ENCODE peak calls at places on chromosomes 7 and 10, in six cellular contexts. R is upper lobe of right lung, Y is fibroblast of lung, F is progenitor cell of endocrine pancreas, G is endothelial cell, V is suprapubic skin. U is an unnamed sample.

GRCh38 chr10:2049560-2049959 is 312.2 kb upstream of the ADARB2 start:
- DNase-seq in R (no peak), Y (no peak), F (no peak), G (no peak), V (no peak), U (no peak)

GRCh38 chr7:90621130-90621891 is 25.2 kb downstream of the CDK14 start:
- DNase-seq in R (no peak), Y (no peak), F (no peak), G (no peak), V (no peak), U (no peak)

GRCh38 chr10:93816123-93816747 is 58.5 kb downstream of the LGI1 start:
- DNase-seq in R (peak), Y (peak), F (peak), G (peak), V (peak), U (peak)

GRCh38 chr10:110224992-110225391 is 17.6 kb downstream of the MXI1 start:
- DNase-seq in R (no peak), Y (no peak), F (no peak), G (no peak), V (no peak), U (no peak)

GRCh38 chr7:74501298-74501697 is 47.6 kb downstream of the GTF2IRD1 start:
- DNase-seq in R (peak), Y (no peak), F (no peak), G (no peak), V (no peak), U (no peak)

GRCh38 chr7:33157311-33157710 is 27.9 kb downstream of the BBS9 start:
- DNase-seq in R (no peak), Y (peak), F (no peak), G (no peak), V (no peak), U (no peak)

GRCh38 chr10:129861776-129862530 is 102.1 kb downstream of the EBF3 start:
- DNase-seq in R (no peak), Y (no peak), F (no peak), G (no peak), V (no peak), U (no peak)

GRCh38 chr10:58894929-58895328 is 281.5 kb upstream of the PHYHIPL start:
- DNase-seq in R (no peak), Y (no peak), F (no peak), G (no peak), V (no peak), U (no peak)

GRCh38 chr10:26367771-26368170 is 70.4 kb upstream of the APBB1IP start:
- DNase-seq in R (peak), Y (no peak), F (peak), G (peak), V (no peak), U (no peak)

GRCh38 chr7:54581511-54581910 is 39.3 kb downstream of the VSTM2A start:
- DNase-seq in R (no peak), Y (no peak), F (no peak), G (no peak), V (no peak), U (no peak)

GRCh38 chr7:15862781-15863165 is 176.3 kb upstream of the MEOX2 start:
- DNase-seq in R (no peak), Y (peak), F (no peak), G (no peak), V (no peak), U (no peak)

GRCh38 chr7:41699532-41699931 is 3.4 kb downstream of the INHBA start:
- DNase-seq in R (no peak), Y (no peak), F (no peak), G (no peak), V (no peak), U (peak)

GRCh38 chr7:65269150-65269856 is 104.4 kb upstream of the ZNF92 start:
- DNase-seq in R (peak), Y (peak), F (peak), G (peak), V (no peak), U (peak)

GRCh38 chr7:137342751-137343482 is 616 bp downstream of the PTN start:
- DNase-seq in R (no peak), Y (no peak), F (no peak), G (peak), V (no peak), U (no peak)

GRCh38 chr10:49271346-49271745 is 27.6 kb upstream of the C10orf71 start:
- DNase-seq in R (no peak), Y (no peak), F (no peak), G (no peak), V (no peak), U (no peak)

GRCh38 chr7:94295805-94296204 is 98.9 kb upstream of the COL1A2 start:
- DNase-seq in R (no peak), Y (peak), F (no peak), G (no peak), V (no peak), U (no peak)

GRCh38 chr10:99232357-99232999 is 3.2 kb downstream of the HPSE2 start:
- DNase-seq in R (no peak), Y (peak), F (no peak), G (peak), V (no peak), U (peak)

GRCh38 chr10:79244841-79245504 is 102.3 kb upstream of the PPIF start:
- DNase-seq in R (no peak), Y (no peak), F (no peak), G (no peak), V (no peak), U (no peak)

GRCh38 chr7:83410989-83411591 is 237.8 kb downstream of the SEMA3E start:
- DNase-seq in R (no peak), Y (peak), F (no peak), G (no peak), V (no peak), U (no peak)
- TF ChIP-seq CTCF in R (peak), Y (peak), F (peak), G (peak), V (peak), U (peak)

GRCh38 chr10:6516277-6516676 is 63.8 kb downstream of the PRKCQ start:
- DNase-seq in R (no peak), Y (no peak), F (no peak), G (no peak), V (no peak), U (no peak)
- TF ChIP-seq CTCF in R (no peak), Y (no peak), F (peak), G (no peak), V (no peak), U (no peak)

DNA sequence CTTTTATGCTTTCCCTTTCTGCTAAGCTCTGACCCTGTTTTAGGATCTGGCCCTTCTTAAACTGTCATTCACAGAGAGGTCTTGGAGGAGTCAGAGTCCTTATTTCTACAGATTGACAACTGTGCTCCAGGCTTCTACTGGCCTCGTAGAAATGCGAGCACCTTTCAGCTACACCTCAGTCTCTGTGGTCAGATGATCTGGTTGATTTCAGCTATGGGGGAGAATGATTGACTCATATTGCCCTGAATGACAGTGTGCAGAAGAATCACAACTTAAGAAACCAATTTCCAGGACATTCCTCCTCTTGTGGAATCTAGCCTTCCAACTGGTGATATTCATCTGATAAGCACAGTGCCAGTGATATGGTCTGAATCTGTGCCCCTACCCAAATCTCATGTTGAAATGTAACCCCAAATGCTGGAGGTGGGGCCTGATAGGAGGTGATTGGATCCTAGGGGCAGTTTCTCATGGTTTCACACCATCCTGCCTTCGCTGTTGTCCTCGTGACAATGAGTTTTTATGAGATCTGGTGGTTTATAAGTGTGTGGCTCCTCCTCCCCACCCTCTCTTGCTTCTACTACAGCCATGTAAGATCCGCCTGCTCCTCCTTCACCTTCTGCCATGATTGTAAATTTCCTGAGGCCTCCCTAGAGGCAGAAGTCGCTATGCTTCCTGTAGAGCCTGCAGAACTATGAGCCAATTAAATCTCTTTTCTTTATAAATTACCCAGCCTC is 14.0 kb upstream of the CYP3A7 start:
- DNase-seq in R (no peak), Y (no peak), F (no peak), G (no peak), V (no peak), U (no peak)
- TF ChIP-seq CTCF in R (no peak), Y (no peak), F (no peak), G (no peak), V (no peak), U (no peak)

DNA sequence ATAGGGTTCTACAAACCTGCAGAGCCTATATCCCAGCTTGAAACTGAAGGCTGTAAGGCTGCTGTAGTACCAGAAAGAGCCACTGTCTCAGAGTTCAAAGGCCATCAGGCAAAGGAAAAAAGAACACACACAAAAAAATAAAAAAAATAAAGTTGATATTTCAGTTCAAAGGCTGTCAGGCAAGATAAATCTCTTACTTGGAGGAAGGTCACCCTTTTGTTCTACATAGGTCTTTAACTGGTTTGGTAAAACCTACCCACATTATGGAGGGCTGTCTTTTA is 12.0 kb upstream of the TMEM26 start:
- DNase-seq in R (no peak), Y (no peak), F (no peak), G (no peak), V (no peak), U (no peak)
- TF ChIP-seq CTCF in R (no peak), Y (no peak), F (peak), G (no peak), V (no peak), U (no peak)

DNA sequence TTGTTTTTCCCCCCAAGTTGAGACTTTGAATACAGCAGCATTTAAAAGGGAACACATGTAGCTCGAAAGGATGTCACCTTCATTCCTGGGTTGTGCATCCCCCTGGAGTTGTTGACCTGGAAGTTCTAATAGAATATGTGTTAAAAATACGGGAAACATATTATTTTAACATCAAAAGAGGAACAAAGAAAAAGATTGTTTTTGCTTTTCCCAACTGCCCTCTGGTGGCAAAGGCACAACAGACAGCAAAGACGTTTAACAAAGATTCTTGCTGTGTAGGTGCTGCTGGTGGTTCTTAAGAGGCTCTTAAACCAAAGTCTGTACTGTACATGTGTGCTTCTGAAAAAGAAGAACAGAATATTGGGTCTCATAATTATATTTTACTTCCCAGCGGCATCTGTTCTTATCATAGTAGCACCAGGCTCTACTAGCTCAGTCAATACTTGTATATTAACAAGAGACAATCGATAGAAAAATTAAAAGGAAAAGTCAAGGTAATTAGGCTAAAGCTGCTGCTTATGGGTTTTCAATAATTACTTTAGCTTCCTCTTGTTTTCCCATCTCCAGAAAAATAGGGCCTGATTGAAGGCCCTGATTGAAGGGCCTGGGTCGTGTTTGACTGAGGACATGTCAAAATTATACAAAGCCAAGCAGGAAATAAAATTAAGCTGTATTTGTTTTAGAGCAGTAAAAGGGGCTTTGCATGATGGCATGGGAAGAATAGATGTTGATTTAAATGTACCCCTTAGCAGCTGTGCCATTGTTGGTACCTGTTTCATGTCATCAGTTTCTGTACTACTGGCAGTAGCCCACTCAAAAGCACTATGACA is 384.2 kb upstream of the LRGUK start:
- DNase-seq in R (no peak), Y (peak), F (no peak), G (peak), V (no peak), U (no peak)
- TF ChIP-seq CTCF in R (peak), Y (peak), F (peak), G (peak), V (no peak), U (peak)

DNA sequence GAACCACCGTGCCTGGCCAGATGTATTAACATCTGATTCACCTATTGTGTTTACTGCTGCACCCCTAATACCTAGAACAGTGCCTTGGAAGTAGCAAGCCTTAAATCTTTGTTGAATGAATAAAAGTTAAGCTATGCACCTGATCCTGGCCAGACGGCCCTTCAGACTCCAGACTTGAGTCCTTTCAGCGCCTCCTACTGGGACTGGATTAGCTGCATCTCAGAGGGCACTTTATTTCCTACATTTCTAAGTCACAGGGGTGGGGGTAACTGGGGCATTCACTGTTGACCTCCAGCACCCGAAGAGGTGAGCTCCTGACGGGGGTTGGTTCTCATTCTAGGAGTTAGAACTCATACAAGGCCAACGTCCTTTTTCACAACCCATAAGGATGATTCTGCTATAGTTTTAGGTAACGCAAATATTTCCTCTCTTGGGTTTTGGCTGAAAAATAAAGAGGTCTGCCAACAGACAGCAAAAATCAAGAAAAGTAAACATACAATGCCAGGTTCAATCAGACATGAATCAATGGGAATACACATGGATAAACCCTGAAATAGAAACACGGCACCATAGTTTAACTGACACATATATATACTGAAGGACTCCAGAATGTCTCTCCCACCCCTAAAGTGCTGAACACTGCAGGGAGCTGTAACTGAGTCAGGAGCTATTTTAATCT is 48.0 kb upstream of the DLG5 start:
- DNase-seq in R (no peak), Y (peak), F (no peak), G (peak), V (no peak), U (peak)
- TF ChIP-seq CTCF in R (peak), Y (peak), F (peak), G (peak), V (no peak), U (no peak)

GRCh38 chr10:133129151-133129853 is 30.7 kb upstream of the KNDC1 start:
- DNase-seq in R (peak), Y (no peak), F (no peak), G (no peak), V (peak), U (no peak)
- TF ChIP-seq CTCF in R (no peak), Y (no peak), F (no peak), G (no peak), V (no peak), U (no peak)

GRCh38 chr7:85186083-85186520 is 754 bp downstream of the SEMA3D start:
- DNase-seq in R (peak), Y (peak), F (peak), G (peak), V (peak), U (peak)

GRCh38 chr7:85186521-85187241 is at the start of gene SEMA3D:
- DNase-seq in R (peak), Y (peak), F (peak), G (peak), V (peak), U (peak)

GRCh38 chr7:85184599-85185354 is 2.1 kb downstream of the SEMA3D start:
- DNase-seq in R (peak), Y (peak), F (peak), G (peak), V (peak), U (peak)

GRCh38 chr7:85185355-85186082 is 1.3 kb downstream of the SEMA3D start:
- DNase-seq in R (peak), Y (peak), F (peak), G (peak), V (peak), U (peak)

GRCh38 chr7:85183296-85183695 is 3.6 kb downstream of the SEMA3D start:
- DNase-seq in R (no peak), Y (no peak), F (no peak), G (no peak), V (no peak), U (no peak)
- TF ChIP-seq CTCF in R (no peak), Y (no peak), F (no peak), G (no peak), V (no peak), U (no peak)

U was measured in glutamatergic neuron.